ENCODE peak calls at places on chromosomes 3 and 15, in seven cellular contexts. Z, I, S, Y, C, N and H are unnamed samples.

GRCh38 chr3:108437439-108437838 is 73.0 kb downstream of the MYH15 start:
- DNase-seq in I (no peak), N (no peak), C (no peak), Z (no peak), S (no peak), Y (no peak), H (no peak)

GRCh38 chr3:196246612-196247308 is 30.4 kb downstream of the SLC51A start:
- DNase-seq in S (peak), C (no peak), Y (no peak), N (no peak), Z (no peak), I (peak), H (peak)

GRCh38 chr3:52829906-52830463 is 487 bp downstream of the ITIH4 start:
- DNase-seq in I (no peak), Z (no peak), C (no peak), Y (no peak), N (no peak), S (peak), H (no peak)

GRCh38 chr15:48170981-48171380 is 7.1 kb downstream of the MYEF2 start:
- DNase-seq in Z (no peak), S (no peak), Y (no peak), I (no peak), N (no peak), C (no peak), H (no peak)

GRCh38 chr3:13768453-13768852 is 111.4 kb downstream of the WNT7A start:
- DNase-seq in N (no peak), C (no peak), S (no peak), Y (no peak), Z (no peak), I (no peak), H (no peak)

GRCh38 chr15:86038491-86038890 is 41.2 kb upstream of the AGBL1 start:
- DNase-seq in Z (no peak), Y (no peak), I (no peak), N (no peak), C (no peak), S (no peak), H (no peak)

GRCh38 chr3:882526-882925 is 210.3 kb upstream of the CNTN6 start:
- DNase-seq in I (no peak), Y (no peak), S (no peak), C (no peak), Z (no peak), N (no peak), H (no peak)

GRCh38 chr3:58452176-58452575 is 18.5 kb upstream of the PDHB start:
- DNase-seq in Z (no peak), Y (no peak), N (no peak), S (no peak), C (no peak), I (no peak), H (no peak)

GRCh38 chr15:35182841-35183479 is 97.9 kb upstream of the NANOGP8 start:
- DNase-seq in C (no peak), Y (no peak), S (no peak), N (no peak), Z (peak), I (no peak), H (no peak)

GRCh38 chr3:133040696-133041523 is 2.7 kb downstream of the TMEM108 start:
- DNase-seq in N (no peak), Y (peak), S (no peak), I (peak), C (no peak), Z (peak), H (peak)

GRCh38 chr15:69126054-69126469 is 34.4 kb upstream of the GLCE start:
- DNase-seq in Z (no peak), N (no peak), S (peak), Y (no peak), C (no peak), I (no peak), H (peak)

GRCh38 chr15:74179983-74180688 is 6.6 kb downstream of the ISLR start:
- DNase-seq in Y (no peak), Z (no peak), S (no peak), C (no peak), I (peak), N (no peak), H (no peak)

GRCh38 chr3:126355251-126355650 is 2.0 kb downstream of the KLF15 start:
- DNase-seq in Z (no peak), C (no peak), N (no peak), S (no peak), I (no peak), Y (no peak), H (no peak)

GRCh38 chr3:48599509-48600285 is 4.6 kb upstream of the COL7A1 start:
- DNase-seq in I (no peak), Y (no peak), S (no peak), C (no peak), N (no peak), Z (no peak), H (no peak)

GRCh38 chr3:50230106-50230832 is 5.7 kb upstream of the GNAI2 start:
- DNase-seq in N (no peak), I (no peak), Y (no peak), Z (no peak), C (no peak), S (no peak), H (peak)

GRCh38 chr15:80615361-80615736 is 79.8 kb upstream of the ABHD17C start:
- DNase-seq in S (no peak), N (no peak), Y (no peak), C (no peak), Z (no peak), I (no peak), H (no peak)

GRCh38 chr3:62835594-62836236 is 39.5 kb downstream of the CADPS start:
- DNase-seq in N (no peak), S (no peak), C (no peak), Y (no peak), I (no peak), Z (no peak), H (no peak)

GRCh38 chr3:13288732-13289718 is 131.1 kb downstream of the NUP210 start:
- DNase-seq in S (no peak), Z (no peak), N (no peak), C (no peak), I (no peak), Y (no peak), H (no peak)

GRCh38 chr15:70280781-70281180 is 183.1 kb upstream of the TLE3 start:
- DNase-seq in Y (no peak), N (no peak), C (no peak), S (no peak), Z (no peak), I (no peak), H (no peak)

GRCh38 chr3:52893723-52894122 is 3.6 kb downstream of the STIMATE start:
- DNase-seq in I (no peak), S (no peak), Y (no peak), C (no peak), N (no peak), Z (no peak), H (peak)

GRCh38 chr15:49383266-49383665 is 39.8 kb upstream of the FGF7 start:
- DNase-seq in C (no peak), I (peak), N (no peak), Z (no peak), S (no peak), Y (no peak), H (no peak)

GRCh38 chr3:63354160-63354559 is 76.1 kb downstream of the SYNPR start:
- DNase-seq in Z (no peak), Y (no peak), S (no peak), N (no peak), C (no peak), I (no peak), H (no peak)

GRCh38 chr3:58628823-58629562 is 37.6 kb downstream of the FAM3D start:
- DNase-seq in N (no peak), Y (no peak), S (no peak), I (peak), Z (peak), C (no peak), H (no peak)

GRCh38 chr3:128849776-128850542 is 29.5 kb upstream of the ACAD9 start:
- DNase-seq in C (no peak), S (no peak), I (peak), N (no peak), Z (no peak), Y (peak), H (no peak)

GRCh38 chr3:63051920-63052319 is 176.7 kb upstream of the CADPS start:
- DNase-seq in C (no peak), N (no peak), Y (no peak), S (no peak), I (no peak), Z (no peak), H (no peak)

GRCh38 chr15:71043373-71043772 is 71.9 kb upstream of the THSD4 start:
- DNase-seq in S (no peak), I (peak), Y (no peak), Z (no peak), C (no peak), N (no peak), H (no peak)

GRCh38 chr15:85430406-85431204 is 50.2 kb downstream of the AKAP13 start:
- DNase-seq in S (no peak), Z (no peak), I (no peak), N (peak), Y (no peak), C (no peak), H (no peak)

GRCh38 chr15:31275331-31276262 is 51.0 kb upstream of the KLF13 start:
- DNase-seq in N (peak), Y (no peak), S (no peak), I (no peak), C (no peak), Z (no peak), H (no peak)

GRCh38 chr15:51536965-51537574 is 85.5 kb downstream of the DMXL2 start:
- DNase-seq in S (no peak), I (peak), Y (no peak), C (no peak), N (no peak), Z (peak), H (no peak)

GRCh38 chr15:55587321-55588069 is 650 bp downstream of the PYGO1 start:
- DNase-seq in Y (peak), N (peak), I (peak), Z (no peak), S (no peak), C (no peak), H (no peak)

GRCh38 chr3:127015282-127016042 is 32.5 kb downstream of the PLXNA1 start:
- DNase-seq in Z (no peak), I (no peak), S (no peak), N (no peak), C (no peak), Y (no peak), H (no peak)

GRCh38 chr15:55526559-55527036 is 18.6 kb upstream of the DNAAF4 start:
- DNase-seq in S (peak), Y (no peak), I (peak), Z (no peak), C (no peak), N (no peak), H (peak)